ENCODE peak calls at places on chromosomes 3 and 15, in seven cellular contexts. X is amniotic epithelial cell, M is GM12864, Q is anterior cingulate cortex, R is lung, N is right cardiac atrium, V is naive B cell. W is an unnamed sample.

GRCh38 chr3:128487538-128487812 is 5.5 kb downstream of the GATA2 start:
- DNase-seq in X (no peak), M (no peak), Q (no peak), R (no peak), N (no peak), V (no peak), W (no peak)

GRCh38 chr15:38073278-38073930 is 139.0 kb downstream of the TMCO5A start:
- DNase-seq in X (peak), M (no peak), Q (no peak), R (no peak), N (no peak), V (no peak), W (no peak)

GRCh38 chr3:63142681-63143080 is 135.4 kb upstream of the SYNPR start:
- DNase-seq in X (no peak), M (no peak), Q (no peak), R (no peak), N (no peak), V (no peak), W (no peak)

GRCh38 chr3:1183320-1184048 is 90.7 kb downstream of the CNTN6 start:
- DNase-seq in X (peak), M (no peak), Q (no peak), R (no peak), N (no peak), V (no peak), W (no peak)

GRCh38 chr3:49173116-49173791 is 1.9 kb downstream of the KLHDC8B start:
- DNase-seq in X (peak), M (no peak), Q (no peak), R (no peak), N (peak), V (no peak), W (no peak)

GRCh38 chr15:58669108-58669507 is 80.4 kb downstream of the ADAM10 start:
- DNase-seq in X (peak), M (no peak), Q (no peak), R (no peak), N (no peak), V (no peak), W (no peak)

GRCh38 chr15:46636220-46636619 is 1001.4 kb downstream of the SQOR start:
- DNase-seq in X (no peak), M (no peak), Q (no peak), R (no peak), N (no peak), V (no peak), W (no peak)

GRCh38 chr3:43214616-43215015 is 71.7 kb upstream of the SNRK start:
- DNase-seq in X (no peak), M (no peak), Q (no peak), R (no peak), N (no peak), V (no peak), W (no peak)

GRCh38 chr3:197372076-197372661 is 73.8 kb upstream of the DLG1 start:
- DNase-seq in X (peak), M (no peak), Q (no peak), R (peak), N (no peak), V (no peak), W (no peak)

GRCh38 chr3:147409143-147410121 is at the start of gene ZIC1:
- DNase-seq in X (no peak), M (no peak), Q (peak), R (no peak), N (no peak), V (no peak), W (no peak)

GRCh38 chr3:197216169-197216860 is 82.1 kb downstream of the DLG1 start:
- DNase-seq in X (peak), M (no peak), Q (no peak), R (no peak), N (no peak), V (no peak), W (no peak)